ENCODE peak calls at places on chromosomes 16 and 17, in four cellular contexts. W is activated T-cell treated with anti-CD3 and anti-CD28 coated beads, Interleukin-2, amount 50 U/mL, for 4 hours; P is mucosa of gallbladder; N is activated naive CD8-positive, alpha-beta T cell treated with anti-CD3 and anti-CD28 coated beads, Interleukin-2, amount 50 U/mL, for 24 hours. D is an unnamed sample.

GRCh38 chr17:57562231-57562630 is 182.9 kb downstream of the CCDC182 start:
- DNase-seq in P (no peak), N (no peak), W (no peak), D (no peak)

GRCh38 chr16:69329369-69330285 is 761 bp downstream of the PDF start:
- DNase-seq in N (peak; percentile 47), P (no peak), W (peak; percentile 54), D (no peak)

GRCh38 chr17:42236760-42237159 is 39.4 kb downstream of the STAT5B start:
- DNase-seq in W (no peak), P (no peak), N (no peak), D (no peak)

GRCh38 chr17:78903101-78903779 is at the start of gene CEP295NL:
- DNase-seq in W (no peak), P (no peak), N (no peak), D (no peak)

GRCh38 chr17:59299400-59300092 is 31.9 kb upstream of the YPEL2 start:
- DNase-seq in P (no peak), W (no peak), N (no peak), D (no peak)

GRCh38 chr16:10989494-10989893 is 45.1 kb downstream of the CLEC16A start:
- DNase-seq in W (no peak), N (no peak), P (no peak), D (no peak)

GRCh38 chr17:78873519-78874340 is 29.3 kb downstream of the CEP295NL start:
- DNase-seq in P (no peak), W (no peak), N (no peak), D (no peak)

GRCh38 chr17:7138800-7139381 is 24.3 kb upstream of the ASGR2 start:
- DNase-seq in P (no peak), W (no peak), N (no peak), D (peak; percentile 73)

GRCh38 chr16:77250395-77250794 is 51.2 kb downstream of the SYCE1L start:
- DNase-seq in W (no peak), P (no peak), N (no peak), D (no peak)

GRCh38 chr17:38870259-38871165 is 654 bp downstream of the LASP1 start:
- DNase-seq in W (peak; percentile 59), N (peak; percentile 79), P (peak; percentile 77), D (peak; percentile 61)

GRCh38 chr16:2846511-2847310 is 11.3 kb downstream of the PRSS22 start:
- DNase-seq in W (no peak), N (no peak), P (no peak), D (no peak)

GRCh38 chr16:11097782-11098167 is 153.4 kb downstream of the CLEC16A start:
- DNase-seq in P (no peak), N (no peak), W (no peak), D (no peak)

GRCh38 chr16:60945225-60945624 is 1091.0 kb downstream of the CDH8 start:
- DNase-seq in N (no peak), P (peak; percentile 14), W (no peak), D (no peak)

GRCh38 chr17:61503961-61504360 is 51.7 kb downstream of the TBX4 start:
- DNase-seq in W (no peak), P (no peak), N (no peak), D (no peak)

GRCh38 chr17:39192901-39193300 is 4.6 kb downstream of the CACNB1 start:
- DNase-seq in W (no peak), P (no peak), N (no peak), D (no peak)

GRCh38 chr17:30858556-30859250 is 26.9 kb downstream of the ATAD5 start:
- DNase-seq in W (no peak), P (no peak), N (no peak), D (no peak)

GRCh38 chr17:80082403-80083135 is 18.8 kb upstream of the GAA start:
- DNase-seq in N (peak; percentile 65), P (peak; percentile 66), W (peak; percentile 59), D (no peak)

GRCh38 chr17:44959821-44960523 is 8.1 kb downstream of the C1QL1 start:
- DNase-seq in P (no peak), W (peak; percentile 23), N (peak; percentile 22), D (no peak)